ENCODE peak calls at places on chromosome 3, in six cellular contexts. O, S, B, A, K and V are unnamed samples.

GRCh38 chr3:46380471-46381215 is 9.9 kb downstream of the CCR5 start:
- DNase-seq in O (no peak), S (no peak), B (peak), A (no peak), K (no peak), V (peak)

GRCh38 chr3:73192036-73192738 is 130.7 kb downstream of the EBLN2 start:
- DNase-seq in O (no peak), S (no peak), B (no peak), A (no peak), K (no peak), V (no peak)

GRCh38 chr3:186896875-186897274 is 33.5 kb upstream of the ST6GAL1 start:
- DNase-seq in O (peak), S (no peak), B (no peak), A (no peak), K (no peak), V (no peak)

GRCh38 chr3:133428552-133428951 is 28.7 kb downstream of the BFSP2 start:
- DNase-seq in O (no peak), S (no peak), B (no peak), A (no peak), K (no peak), V (no peak)

GRCh38 chr3:179615458-179616173 is 11.0 kb downstream of the NDUFB5 start:
- DNase-seq in O (no peak), S (no peak), B (no peak), A (no peak), K (no peak), V (no peak)

GRCh38 chr3:65449841-65450416 is 588.8 kb downstream of the MAGI1 start:
- DNase-seq in O (no peak), S (no peak), B (no peak), A (no peak), K (no peak), V (no peak)

GRCh38 chr3:143951351-143951971 is 20.2 kb upstream of the DIPK2A start:
- DNase-seq in O (peak), S (no peak), B (peak), A (peak), K (no peak), V (no peak)

GRCh38 chr3:187264946-187265345 is 26.6 kb downstream of the MASP1 start:
- DNase-seq in O (no peak), S (no peak), B (no peak), A (no peak), K (no peak), V (no peak)

GRCh38 chr3:13279532-13279910 is 140.6 kb downstream of the NUP210 start:
- DNase-seq in O (no peak), S (no peak), B (no peak), A (no peak), K (no peak), V (no peak)

GRCh38 chr3:53633197-53633787 is 138.9 kb downstream of the CACNA1D start:
- DNase-seq in O (no peak), S (no peak), B (no peak), A (no peak), K (no peak), V (no peak)

GRCh38 chr3:189393598-189393997 is 221.8 kb downstream of the TPRG1 start:
- DNase-seq in O (no peak), S (no peak), B (no peak), A (no peak), K (no peak), V (no peak)

GRCh38 chr3:99639579-99639978 is 1.2 kb downstream of the COL8A1 start:
- DNase-seq in O (no peak), S (no peak), B (no peak), A (no peak), K (no peak), V (no peak)

GRCh38 chr3:120450914-120451669 is at the start of gene FSTL1:
- DNase-seq in O (peak), S (no peak), B (no peak), A (no peak), K (no peak), V (no peak)

GRCh38 chr3:50503504-50503903 is at the start of gene CACNA2D2:
- DNase-seq in O (peak), S (no peak), B (peak), A (peak), K (peak), V (no peak)